ENCODE peak calls at places on chromosomes 3 and 15, in nine cellular contexts. G is posterior cingulate gyrus; K is LHCN-M2; D is activated T-helper 1 cell treated with anti-CD3 and anti-CD28 coated beads, Interleukin-2, amount 50 U/mL, for 16 hours; S is stimulated activated CD8-positive, alpha-beta memory T cell treated with anti-CD3 and anti-CD28 coated beads, Interleukin-15, amount 100 ng/mL, for 48 hours; R is breast epithelium; Y is GM19239; B is HFFc6; J is GM23338. V is an unnamed sample.

GRCh38 chr15:90106522-90107117 is 4.4 kb upstream of the IDH2 start:
- DNase-seq in G (peak), K (peak), D (no peak), S (no peak), R (peak), Y (no peak), B (peak), J (no peak), V (peak)

GRCh38 chr15:101664303-101664913 is 12.2 kb upstream of the TM2D3 start:
- DNase-seq in G (no peak), K (peak), D (no peak), S (no peak), R (no peak), Y (no peak), B (no peak), J (peak), V (peak)

GRCh38 chr15:85354432-85354831 is 26.0 kb upstream of the AKAP13 start:
- DNase-seq in G (no peak), K (peak), D (no peak), S (no peak), R (no peak), Y (no peak), B (peak), J (no peak), V (peak)

GRCh38 chr3:54899273-54899672 is 28.6 kb downstream of the LRTM1 start:
- DNase-seq in G (no peak), K (no peak), D (no peak), S (no peak), R (no peak), Y (no peak), B (no peak), J (no peak), V (no peak)

GRCh38 chr15:68935400-68935937 is 5.1 kb downstream of the SPESP1 start:
- DNase-seq in G (no peak), K (no peak), D (no peak), S (no peak), R (no peak), Y (no peak), B (no peak), J (no peak), V (no peak)

GRCh38 chr15:50800715-50801114 is 35.2 kb upstream of the SPPL2A start:
- DNase-seq in G (no peak), K (no peak), D (no peak), S (no peak), R (no peak), Y (no peak), B (no peak), J (no peak), V (no peak)

GRCh38 chr15:59160880-59161593 is 45.6 kb upstream of the LDHAL6B start:
- DNase-seq in G (peak), K (no peak), D (no peak), S (no peak), R (no peak), Y (no peak), B (no peak), J (peak), V (no peak)

GRCh38 chr15:89003865-89004725 is 84.2 kb upstream of the ABHD2 start:
- DNase-seq in G (peak), K (peak), D (no peak), S (no peak), R (no peak), Y (no peak), B (no peak), J (peak), V (peak)

GRCh38 chr15:40060241-40060961 is 21.4 kb upstream of the SRP14 start:
- DNase-seq in G (no peak), K (no peak), D (no peak), S (no peak), R (no peak), Y (no peak), B (no peak), J (no peak), V (no peak)

V was measured in AG08395.